ENCODE peak calls at places on chromosome 19, in four cellular contexts. One of them, this sample, is unnamed.

GRCh38 chr19:56309511-56310185 is 5.0 kb downstream of the ZSCAN5A start:
- DNase-seq in H1: peak; percentile 97
- DNase-seq in HepG2: peak; percentile 39
- DNase-seq in GM12878: no peak
- DNase-seq in this sample: peak; percentile 30

GRCh38 chr19:7636691-7637373 is at the start of gene STXBP2:
- DNase-seq in H1: peak; percentile 97
- DNase-seq in HepG2: peak; percentile 61
- DNase-seq in GM12878: peak; percentile 35
- DNase-seq in this sample: peak; percentile 60

GRCh38 chr19:6765738-6766356 is 1.4 kb downstream of the SH2D3A start:
- DNase-seq in H1: peak; percentile 80
- DNase-seq in HepG2: peak; percentile 19
- DNase-seq in GM12878: no peak
- DNase-seq in this sample: peak; percentile 70

GRCh38 chr19:30648321-30648720 is 276.1 kb downstream of the ZNF536 start:
- DNase-seq in H1: no peak
- DNase-seq in HepG2: no peak
- DNase-seq in GM12878: no peak
- DNase-seq in this sample: no peak

GRCh38 chr19:47446534-47447469 is 24.9 kb downstream of the SLC8A2 start:
- DNase-seq in H1: peak; percentile 93
- DNase-seq in HepG2: no peak
- DNase-seq in GM12878: no peak
- DNase-seq in this sample: peak; percentile 61

GRCh38 chr19:55342044-55342531 is 2.4 kb downstream of the KMT5C start:
- DNase-seq in H1: no peak
- DNase-seq in HepG2: no peak
- DNase-seq in GM12878: no peak
- DNase-seq in this sample: no peak

GRCh38 chr19:958967-959685 is 25.0 kb upstream of the WDR18 start:
- DNase-seq in H1: no peak
- DNase-seq in HepG2: peak; percentile 59
- DNase-seq in GM12878: no peak
- DNase-seq in this sample: no peak

GRCh38 chr19:409006-409514 is at the start of gene C2CD4C:
- DNase-seq in H1: peak; percentile 76
- DNase-seq in HepG2: no peak
- DNase-seq in GM12878: no peak
- DNase-seq in this sample: no peak

GRCh38 chr19:1055028-1055425 is 11.9 kb upstream of the ARHGAP45 start:
- DNase-seq in H1: no peak
- DNase-seq in HepG2: no peak
- DNase-seq in GM12878: no peak
- DNase-seq in this sample: no peak

GRCh38 chr19:2627319-2627829 is 75.1 kb downstream of the GNG7 start:
- DNase-seq in H1: no peak
- DNase-seq in HepG2: peak; percentile 68
- DNase-seq in GM12878: no peak
- DNase-seq in this sample: no peak

GRCh38 chr19:45897413-45897812 is 5.0 kb downstream of the MYPOP start:
- DNase-seq in H1: no peak
- DNase-seq in HepG2: no peak
- DNase-seq in GM12878: no peak
- DNase-seq in this sample: no peak

GRCh38 chr19:4986056-4986455 is 17.1 kb downstream of the KDM4B start:
- DNase-seq in H1: no peak
- DNase-seq in HepG2: no peak
- DNase-seq in GM12878: no peak
- DNase-seq in this sample: no peak
- H3K4me1 ChIP-seq in H1: peaks cover 2% of the 10 kb centered on the region
- H3K4me1 ChIP-seq in HepG2: peaks cover under 1% of the 10 kb centered on the region
- H3K4me1 ChIP-seq in GM12878: peaks cover 3% of the 10 kb centered on the region
- H3K4me1 ChIP-seq in this sample: peaks cover 40% of the 10 kb centered on the region

DNA sequence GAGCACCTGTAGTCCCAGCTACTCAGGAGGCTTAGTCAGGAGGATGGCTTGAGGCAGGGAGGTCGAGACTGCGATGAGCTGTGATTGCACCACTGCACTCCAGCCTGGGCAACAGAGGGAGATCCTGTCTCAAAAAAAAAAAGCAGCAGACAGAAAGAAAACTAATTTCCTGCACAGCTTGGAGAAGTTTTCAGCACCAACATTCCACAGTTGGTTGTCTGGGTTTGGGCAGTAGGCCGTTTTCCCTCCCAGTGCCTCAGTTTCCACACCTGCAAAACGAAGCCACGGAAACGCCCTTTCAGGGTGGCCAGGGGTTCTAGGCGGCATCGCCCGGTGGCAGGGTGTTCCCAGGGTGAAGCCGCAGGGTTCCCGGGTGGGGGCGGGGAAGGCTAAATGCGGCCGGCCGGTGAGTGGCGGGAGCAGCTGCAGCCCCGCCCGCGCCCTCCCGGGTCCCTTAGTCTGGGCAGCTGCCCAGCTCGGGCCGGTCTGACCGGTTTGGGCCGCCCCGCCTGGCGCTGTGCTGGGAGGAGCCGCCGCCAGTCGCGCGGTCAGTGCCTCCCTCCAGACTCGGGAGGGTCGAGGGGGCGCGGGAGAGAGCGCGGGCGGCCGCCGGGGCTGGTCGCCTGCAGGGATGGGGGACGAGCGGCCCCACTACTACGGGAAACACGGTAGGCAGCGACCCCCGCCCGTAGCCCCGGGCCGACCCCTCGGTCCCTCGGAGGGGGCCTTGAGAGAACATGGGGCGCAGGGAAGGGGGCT is at the start of gene SLC44A2:
- DNase-seq in H1: peak; percentile 90
- DNase-seq in HepG2: no peak
- DNase-seq in GM12878: no peak
- DNase-seq in this sample: no peak
- TF ChIP-seq ZNF274 in H1: no peak
- TF ChIP-seq ZNF274 in HepG2: no peak
- TF ChIP-seq ZNF274 in GM12878: no peak
- TF ChIP-seq ZNF274 in this sample: no peak

GRCh38 chr19:38082256-38083118 is 141.5 kb downstream of the DPF1 start:
- DNase-seq in H1: no peak
- DNase-seq in HepG2: no peak
- DNase-seq in GM12878: no peak
- DNase-seq in this sample: no peak

GRCh38 chr19:38081547-38082255 is 142.3 kb downstream of the DPF1 start:
- DNase-seq in H1: no peak
- DNase-seq in HepG2: no peak
- DNase-seq in GM12878: no peak
- DNase-seq in this sample: no peak

GRCh38 chr19:38076337-38076736 is 147.7 kb downstream of the DPF1 start:
- DNase-seq in H1: no peak
- DNase-seq in HepG2: no peak
- DNase-seq in GM12878: no peak
- DNase-seq in this sample: no peak

GRCh38 chr19:38079926-38080380 is 144.1 kb downstream of the DPF1 start:
- DNase-seq in H1: no peak
- DNase-seq in HepG2: peak; percentile 68
- DNase-seq in GM12878: peak; percentile 77
- DNase-seq in this sample: no peak

DNA sequence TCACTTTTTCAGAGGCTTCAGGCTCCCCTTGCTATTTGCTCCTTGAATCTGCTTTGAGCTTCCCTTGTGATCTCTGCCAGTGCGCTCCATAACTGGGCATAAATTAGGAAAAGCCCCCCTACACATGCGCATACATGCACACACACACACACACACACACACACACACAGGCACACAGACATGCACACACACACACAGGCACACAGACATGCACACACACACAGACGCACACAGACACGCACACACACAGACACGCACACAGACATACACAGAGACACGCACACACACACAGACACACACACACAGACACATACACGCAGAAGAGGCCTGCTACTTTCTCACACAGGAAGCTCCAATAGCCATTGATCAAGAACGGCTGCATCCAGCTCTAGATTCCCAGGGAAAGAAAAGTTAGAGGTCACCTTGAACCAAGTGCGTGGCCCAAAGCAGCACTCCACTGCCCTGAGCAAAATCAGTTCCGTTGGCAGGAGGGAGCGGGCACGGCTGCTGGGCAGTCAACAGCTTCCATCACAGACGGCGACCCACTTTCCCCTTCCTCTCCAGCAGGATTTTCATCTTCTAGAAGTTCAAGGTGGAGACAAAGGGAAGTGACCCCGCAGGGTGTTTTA is 145.6 kb downstream of the DPF1 start:
- DNase-seq in H1: no peak
- DNase-seq in HepG2: no peak
- DNase-seq in GM12878: no peak
- DNase-seq in this sample: no peak
- TF ChIP-seq SUZ12 in H1: no peak
- TF ChIP-seq SUZ12 in HepG2: no peak
- TF ChIP-seq SUZ12 in GM12878: no peak
- TF ChIP-seq SUZ12 in this sample: no peak

DNA sequence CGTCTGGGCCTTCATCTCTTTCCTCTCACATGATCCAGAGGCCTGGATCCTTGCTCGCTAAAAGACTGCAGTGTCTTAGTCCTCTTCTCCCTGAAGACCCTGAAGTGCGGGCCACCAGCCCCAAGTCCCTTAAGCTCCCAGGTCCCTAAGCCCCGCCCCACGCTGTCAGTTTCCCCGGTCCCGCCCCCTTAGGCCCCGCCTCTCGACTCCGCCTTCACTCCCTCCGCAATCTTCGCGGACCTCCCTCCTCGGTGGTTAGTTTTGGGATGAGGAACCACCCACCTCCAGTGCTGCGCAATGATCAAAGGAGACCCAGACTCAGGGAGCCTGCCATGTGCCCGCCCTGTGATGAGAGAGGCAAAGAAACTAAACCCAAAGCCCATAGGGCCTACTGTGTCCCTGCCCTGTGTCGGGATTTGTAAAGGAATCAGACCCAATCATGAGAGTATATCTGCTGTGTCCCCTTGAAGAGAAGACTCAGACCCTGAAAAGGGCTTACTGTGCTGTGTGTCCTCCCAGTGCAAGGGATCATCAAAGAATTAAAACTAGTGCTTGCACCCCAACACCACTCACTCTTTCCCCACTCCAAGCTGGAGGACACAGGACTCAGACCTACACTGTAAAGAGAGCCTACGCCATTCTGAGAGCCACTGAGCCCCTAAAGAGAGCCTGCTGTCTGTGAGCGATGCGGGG is 3.0 kb upstream of the COX6B1 start:
- DNase-seq in H1: peak; percentile 98
- DNase-seq in HepG2: peak; percentile 53
- DNase-seq in GM12878: no peak
- DNase-seq in this sample: peak; percentile 43
- H3K4me1 ChIP-seq in H1: peaks cover 15% of the 10 kb centered on the region
- H3K4me1 ChIP-seq in HepG2: peaks cover 55% of the 10 kb centered on the region
- H3K4me1 ChIP-seq in GM12878: peaks cover 30% of the 10 kb centered on the region
- H3K4me1 ChIP-seq in this sample: peaks cover 9% of the 10 kb centered on the region

GRCh38 chr19:35000338-35000646 is 169 bp downstream of the GRAMD1A start:
- DNase-seq in H1: no peak
- DNase-seq in HepG2: no peak
- DNase-seq in GM12878: no peak
- DNase-seq in this sample: no peak
- TF ChIP-seq ZNF274 in H1: no peak
- TF ChIP-seq ZNF274 in HepG2: no peak
- TF ChIP-seq ZNF274 in GM12878: no peak
- TF ChIP-seq ZNF274 in this sample: no peak

GRCh38 chr19:38266981-38267597 is 2.7 kb downstream of the SPINT2 start:
- DNase-seq in H1: no peak
- DNase-seq in HepG2: peak; percentile 39
- DNase-seq in GM12878: no peak
- DNase-seq in this sample: no peak
- TF ChIP-seq SUZ12 in H1: no peak
- TF ChIP-seq SUZ12 in HepG2: no peak
- TF ChIP-seq SUZ12 in GM12878: no peak
- TF ChIP-seq SUZ12 in this sample: no peak

GRCh38 chr19:4910594-4911273 is 1.4 kb downstream of the UHRF1 start:
- DNase-seq in H1: no peak
- DNase-seq in HepG2: no peak
- DNase-seq in GM12878: no peak
- DNase-seq in this sample: no peak
- H3K4me1 ChIP-seq in H1: peaks cover 8% of the 10 kb centered on the region
- H3K4me1 ChIP-seq in HepG2: peaks cover 67% of the 10 kb centered on the region
- H3K4me1 ChIP-seq in GM12878: peaks cover 33% of the 10 kb centered on the region
- H3K4me1 ChIP-seq in this sample: peaks cover 21% of the 10 kb centered on the region

GRCh38 chr19:18157465-18158063 is 4.6 kb downstream of the PIK3R2 start:
- DNase-seq in H1: peak; percentile 62
- DNase-seq in HepG2: no peak
- DNase-seq in GM12878: no peak
- DNase-seq in this sample: no peak
- TF ChIP-seq ZNF274 in H1: no peak
- TF ChIP-seq ZNF274 in HepG2: no peak
- TF ChIP-seq ZNF274 in GM12878: no peak
- TF ChIP-seq ZNF274 in this sample: no peak

DNA sequence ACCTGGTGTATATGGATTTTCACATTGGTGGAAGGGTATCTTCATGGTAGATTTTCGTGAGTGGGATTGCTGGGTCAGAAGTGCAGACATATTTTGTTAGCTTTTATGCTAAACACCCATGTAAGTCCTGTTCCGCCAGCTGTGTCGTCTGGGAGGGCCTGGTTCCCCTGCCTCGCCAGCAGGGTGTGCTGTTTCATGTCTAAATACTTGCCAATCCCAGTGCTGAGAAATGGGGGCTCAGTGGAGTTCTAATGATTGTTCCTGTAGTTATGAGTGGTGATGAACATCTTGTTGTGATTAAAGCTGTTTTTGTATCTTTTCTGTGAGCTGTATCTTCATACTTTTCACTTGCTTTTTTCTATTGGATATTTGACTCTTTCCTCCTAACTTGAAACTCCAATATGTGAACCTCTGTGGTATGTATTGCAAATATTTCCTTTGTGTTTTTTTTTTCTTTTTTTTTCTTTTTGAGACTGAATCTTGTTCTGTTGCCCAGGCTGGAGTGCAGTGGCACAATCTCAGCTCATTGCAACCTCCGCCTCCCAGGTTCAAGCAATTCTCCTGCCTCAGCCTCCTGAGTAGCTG is 32.7 kb downstream of the KDM4B start:
- DNase-seq in H1: no peak
- DNase-seq in HepG2: peak; percentile 58
- DNase-seq in GM12878: no peak
- DNase-seq in this sample: peak; percentile 33
- TF ChIP-seq SUZ12 in H1: no peak
- TF ChIP-seq SUZ12 in HepG2: no peak
- TF ChIP-seq SUZ12 in GM12878: no peak
- TF ChIP-seq SUZ12 in this sample: no peak

This sample was measured in NT2/D1.